ENCODE peak calls at places on chromosomes 6 and 20, in eight cellular contexts. I is GM23248; P is adrenal gland; N is prostate gland; Z is CD4-positive, alpha-beta T cell; K is Karpas-422; X is CD8-positive, alpha-beta T cell; O is dorsolateral prefrontal cortex. V is an unnamed sample.
A peak's percentile ranks its signal among the peaks of the same experiment; 100 is the strongest.

GRCh38 chr6:11194399-11195274 is 37.8 kb downstream of the NEDD9 start:
- DNase-seq in X (no peak), I (no peak), P (no peak), O (no peak), N (no peak), K (no peak), Z (no peak), V (no peak)

GRCh38 chr6:105178110-105178509 is 1.7 kb downstream of the POPDC3 start:
- DNase-seq in N (no peak), I (peak; percentile 95), P (no peak), Z (no peak), K (no peak), X (no peak), O (no peak), V (no peak)

GRCh38 chr6:31834367-31834703 is 6.8 kb downstream of the HSPA1B start:
- DNase-seq in O (peak; percentile 87), K (peak; percentile 93), Z (no peak), N (peak; percentile 81), P (peak; percentile 90), I (peak; percentile 95), X (peak; percentile 57), V (peak; percentile 94)

GRCh38 chr20:46959081-46959692 is 64.5 kb downstream of the EYA2 start:
- DNase-seq in X (no peak), O (no peak), K (no peak), P (no peak), Z (no peak), I (peak; percentile 95), N (no peak), V (no peak)

GRCh38 chr6:4805553-4806307 is 29.5 kb downstream of the CDYL start:
- DNase-seq in N (peak; percentile 34), Z (peak; percentile 3), I (peak; percentile 55), X (peak; percentile 35), P (peak; percentile 36), K (peak; percentile 57), O (peak; percentile 71), V (peak; percentile 34)

GRCh38 chr6:79810153-79810806 is 137.1 kb downstream of the ELOVL4 start:
- DNase-seq in N (no peak), Z (no peak), K (no peak), X (no peak), O (peak; percentile 34), I (no peak), P (no peak), V (no peak)

GRCh38 chr6:79167931-79168694 is 66.4 kb downstream of the HMGN3 start:
- DNase-seq in X (no peak), K (no peak), Z (no peak), I (peak; percentile 60), P (no peak), O (no peak), N (no peak), V (no peak)

GRCh38 chr20:44422083-44422482 is 53.6 kb upstream of the TTPAL start:
- DNase-seq in K (no peak), N (no peak), Z (no peak), O (no peak), P (peak; percentile 50), X (no peak), I (peak; percentile 81), V (no peak)

GRCh38 chr6:20279051-20279450 is 66.8 kb upstream of the MBOAT1 start:
- DNase-seq in X (no peak), Z (no peak), P (no peak), K (no peak), N (no peak), I (no peak), O (no peak), V (no peak)

GRCh38 chr6:73514746-73515110 is 6.1 kb downstream of the EEF1A1 start:
- DNase-seq in N (no peak), I (peak; percentile 32), K (peak; percentile 77), O (no peak), P (no peak), Z (no peak), X (no peak), V (no peak)

GRCh38 chr6:88141641-88142298 is 24.4 kb downstream of the CNR1 start:
- DNase-seq in I (no peak), X (no peak), P (no peak), K (peak; percentile 84), Z (no peak), O (no peak), N (no peak), V (no peak)

GRCh38 chr20:62952373-62953166 is at the start of gene SLC17A9:
- DNase-seq in K (peak; percentile 94), N (no peak), X (peak; percentile 44), O (no peak), P (peak; percentile 48), Z (no peak), I (peak; percentile 82), V (peak; percentile 74)

GRCh38 chr6:48027704-48028435 is 83.1 kb downstream of the PTCHD4 start:
- DNase-seq in X (no peak), O (no peak), Z (no peak), K (no peak), P (no peak), N (no peak), I (no peak), V (no peak)

GRCh38 chr6:37048851-37049734 is 43.6 kb downstream of the FGD2 start:
- DNase-seq in X (peak; percentile 83), I (peak; percentile 84), N (peak; percentile 20), O (no peak), P (no peak), K (peak; percentile 38), Z (peak; percentile 69), V (peak; percentile 51)

GRCh38 chr6:111753573-111753972 is 119.7 kb downstream of the FYN start:
- DNase-seq in P (no peak), O (no peak), X (no peak), K (no peak), Z (no peak), N (no peak), I (no peak), V (no peak)

GRCh38 chr6:111750753-111751684 is 122.2 kb downstream of the FYN start:
- DNase-seq in I (no peak), N (no peak), K (peak; percentile 69), X (peak; percentile 73), Z (peak; percentile 41), P (no peak), O (no peak), V (no peak)

GRCh38 chr6:111757342-111757741 is 115.9 kb downstream of the FYN start:
- DNase-seq in I (peak; percentile 84), X (no peak), Z (no peak), O (no peak), N (no peak), K (no peak), P (no peak), V (no peak)

GRCh38 chr6:111752476-111752875 is 120.8 kb downstream of the FYN start:
- DNase-seq in N (no peak), I (no peak), K (no peak), X (no peak), Z (no peak), P (no peak), O (no peak), V (no peak)

DNA sequence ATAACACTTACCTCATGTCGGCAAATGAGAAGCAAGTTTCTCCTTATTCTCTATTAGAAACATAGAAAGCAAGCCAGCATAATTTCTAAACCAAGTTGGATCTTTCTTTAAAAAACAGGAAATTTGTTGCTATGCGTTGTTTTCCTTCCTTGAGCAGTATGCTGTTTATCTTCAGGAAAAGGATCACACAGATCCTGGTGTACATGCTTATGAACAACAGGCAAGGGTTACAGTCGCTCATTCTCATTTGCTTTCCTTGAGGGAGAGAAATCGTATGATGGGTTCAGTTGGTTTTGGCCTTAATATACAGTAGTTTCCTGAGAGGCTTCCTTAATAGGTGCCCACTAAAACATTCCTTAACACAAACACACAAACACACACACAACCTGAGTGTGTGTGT is 118.8 kb downstream of the FYN start:
- DNase-seq in I (no peak), K (no peak), O (no peak), N (no peak), Z (no peak), X (no peak), P (no peak), V (no peak)
- H3K27ac ChIP-seq in I (no peak overlapping the region), K (peak overlapping the region; percentile 93), O (peak overlapping the region; percentile 14), N (no peak overlapping the region), Z (peak overlapping the region; percentile 46), X (peak overlapping the region; percentile 0), P (no peak overlapping the region), V (no peak overlapping the region)

DNA sequence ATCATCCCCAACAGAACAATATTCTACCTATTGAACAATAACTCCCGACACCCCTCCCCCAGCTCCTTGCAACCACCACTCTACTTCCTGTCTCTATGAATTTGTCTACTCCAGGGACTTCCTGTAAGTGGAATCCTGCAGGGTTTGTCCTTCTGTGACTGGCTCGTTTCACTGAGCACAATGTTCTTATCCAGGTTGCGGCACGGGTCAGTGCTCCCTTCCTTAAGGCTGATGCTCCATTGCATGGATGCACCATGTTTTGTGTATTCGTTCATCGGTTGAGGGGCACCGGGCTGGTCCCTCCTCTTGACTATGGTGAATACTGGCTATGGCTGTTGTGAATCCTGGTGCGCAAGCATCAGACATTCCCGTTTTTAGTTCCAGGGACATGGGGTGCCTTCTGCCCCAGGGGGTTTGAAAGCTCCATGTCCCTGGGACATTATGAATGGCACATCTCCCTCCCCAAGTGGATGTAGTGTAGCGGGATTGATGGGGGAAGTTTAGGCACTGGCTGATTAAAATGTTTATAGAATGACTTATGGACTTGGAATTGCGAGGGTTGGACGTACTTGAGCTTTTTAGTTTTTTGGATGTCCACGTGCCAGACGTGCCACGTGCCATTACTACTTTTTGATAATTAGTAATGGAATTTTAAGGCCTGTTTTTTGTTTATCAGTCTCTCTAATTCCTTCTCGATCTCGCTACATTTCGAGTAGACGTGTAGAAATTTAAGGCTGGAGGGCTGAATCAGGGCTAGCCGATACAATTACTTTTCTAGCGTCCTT is 163.0 kb downstream of the TBXT start:
- DNase-seq in P (no peak), X (no peak), Z (no peak), I (no peak), O (no peak), N (no peak), K (no peak), V (no peak)
- H3K27ac ChIP-seq in P (no peak overlapping the region), X (no peak overlapping the region), Z (no peak overlapping the region), I (no peak overlapping the region), O (no peak overlapping the region), N (no peak overlapping the region), K (no peak overlapping the region), V (no peak overlapping the region)

DNA sequence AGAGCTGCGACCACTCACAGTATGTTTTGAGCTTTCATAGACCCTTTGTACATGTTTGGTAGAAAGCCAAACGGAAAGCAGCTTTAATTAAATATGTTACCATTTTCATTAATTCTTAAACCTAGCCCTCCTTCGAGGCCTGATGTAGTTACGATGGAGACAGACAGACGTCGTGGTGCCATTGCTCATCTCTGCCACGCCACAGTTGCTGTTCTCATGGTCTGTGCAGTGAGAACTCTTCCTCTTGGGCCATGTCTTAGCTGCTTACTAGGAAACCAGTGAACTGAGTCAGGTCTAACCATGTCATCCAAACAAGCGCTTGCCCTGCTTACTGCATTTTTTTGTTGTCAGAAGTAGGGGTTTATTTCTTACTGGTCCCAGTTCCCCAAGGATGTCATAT is 62.8 kb downstream of the SNX9 start:
- DNase-seq in P (no peak), I (no peak), X (no peak), Z (no peak), O (no peak), N (no peak), K (no peak), V (no peak)
- H3K27ac ChIP-seq in P (no peak overlapping the region), I (no peak overlapping the region), X (peak overlapping the region; percentile 75), Z (peak overlapping the region; percentile 83), O (peak overlapping the region; percentile 46), N (no peak overlapping the region), K (no peak overlapping the region), V (no peak overlapping the region)

DNA sequence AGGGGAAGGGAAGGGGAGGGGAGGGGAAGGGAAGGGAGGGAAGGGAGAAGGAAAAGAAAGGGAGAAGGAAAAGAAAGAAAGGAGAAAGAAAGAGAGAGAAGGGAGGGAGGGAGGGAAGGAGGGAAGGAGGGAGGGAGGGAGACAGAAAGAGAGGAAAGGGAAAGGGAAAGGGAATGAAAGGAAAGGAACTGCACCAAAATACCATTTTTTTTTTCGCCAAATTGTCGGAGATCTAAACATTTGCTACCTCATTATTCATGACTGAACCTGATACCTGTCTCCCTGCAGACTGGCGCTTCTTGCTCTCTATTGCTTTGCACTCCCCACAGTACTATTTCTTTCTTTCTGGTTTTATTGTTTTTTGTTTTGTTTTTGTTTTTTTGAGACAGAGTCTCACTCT is 117.3 kb upstream of the LGSN start:
- DNase-seq in N (no peak), I (no peak), O (no peak), Z (no peak), P (no peak), X (no peak), K (no peak), V (no peak)
- H3K27ac ChIP-seq in N (no peak overlapping the region), I (no peak overlapping the region), O (no peak overlapping the region), Z (no peak overlapping the region), P (no peak overlapping the region), X (no peak overlapping the region), K (no peak overlapping the region), V (no peak overlapping the region)